ENCODE peak calls at places on chromosomes 12 and 14, in eight cellular contexts. Z, K, L, N, F, P, I and M are unnamed samples.

GRCh38 chr12:8080131-8080530 is 1.9 kb upstream of the NECAP1 start:
- DNase-seq in Z (no peak), K (no peak), L (no peak), N (no peak), F (no peak), P (no peak), I (no peak), M (no peak)

GRCh38 chr14:105165134-105165704 is 3.4 kb downstream of the JAG2 start:
- DNase-seq in Z (no peak), K (no peak), L (no peak), N (no peak), F (peak; percentile 32), P (no peak), I (no peak), M (no peak)

GRCh38 chr14:50397461-50398196 is 948 bp upstream of the CDKL1 start:
- DNase-seq in Z (no peak), K (peak; percentile 37), L (no peak), N (no peak), F (peak; percentile 34), P (peak; percentile 68), I (no peak), M (no peak)

GRCh38 chr14:32307881-32308582 is 21.1 kb upstream of the AKAP6 start:
- DNase-seq in Z (no peak), K (no peak), L (no peak), N (no peak), F (peak; percentile 62), P (peak; percentile 77), I (no peak), M (no peak)

GRCh38 chr14:61472801-61473376 is 151.5 kb downstream of the PRKCH start:
- DNase-seq in Z (no peak), K (no peak), L (no peak), N (no peak), F (peak; percentile 47), P (no peak), I (no peak), M (no peak)

GRCh38 chr14:100623961-100624360 is 36.7 kb upstream of the BEGAIN start:
- DNase-seq in Z (no peak), K (no peak), L (no peak), N (peak; percentile 14), F (peak; percentile 4), P (no peak), I (no peak), M (peak; percentile 34)

GRCh38 chr12:79715308-79715707 is 24.5 kb upstream of the PAWR start:
- DNase-seq in Z (no peak), K (no peak), L (no peak), N (no peak), F (no peak), P (no peak), I (no peak), M (no peak)

GRCh38 chr12:126874427-126875026 is 1392.4 kb upstream of the TMEM132C start:
- DNase-seq in Z (peak; percentile 1), K (peak; percentile 22), L (no peak), N (peak; percentile 35), F (peak; percentile 62), P (peak; percentile 78), I (peak; percentile 35), M (no peak)

GRCh38 chr12:117574655-117575054 is 213.2 kb upstream of the NOS1 start:
- DNase-seq in Z (no peak), K (no peak), L (no peak), N (no peak), F (no peak), P (no peak), I (no peak), M (no peak)

GRCh38 chr12:117576053-117576452 is 214.6 kb upstream of the NOS1 start:
- DNase-seq in Z (no peak), K (no peak), L (no peak), N (no peak), F (no peak), P (no peak), I (no peak), M (no peak)

GRCh38 chr12:117580718-117581062 is 219.3 kb upstream of the NOS1 start:
- DNase-seq in Z (no peak), K (peak; percentile 31), L (no peak), N (no peak), F (peak; percentile 16), P (peak; percentile 47), I (peak; percentile 33), M (peak; percentile 66)

GRCh38 chr12:117579939-117580717 is 218.7 kb upstream of the NOS1 start:
- DNase-seq in Z (no peak), K (no peak), L (no peak), N (no peak), F (no peak), P (no peak), I (no peak), M (no peak)

DNA sequence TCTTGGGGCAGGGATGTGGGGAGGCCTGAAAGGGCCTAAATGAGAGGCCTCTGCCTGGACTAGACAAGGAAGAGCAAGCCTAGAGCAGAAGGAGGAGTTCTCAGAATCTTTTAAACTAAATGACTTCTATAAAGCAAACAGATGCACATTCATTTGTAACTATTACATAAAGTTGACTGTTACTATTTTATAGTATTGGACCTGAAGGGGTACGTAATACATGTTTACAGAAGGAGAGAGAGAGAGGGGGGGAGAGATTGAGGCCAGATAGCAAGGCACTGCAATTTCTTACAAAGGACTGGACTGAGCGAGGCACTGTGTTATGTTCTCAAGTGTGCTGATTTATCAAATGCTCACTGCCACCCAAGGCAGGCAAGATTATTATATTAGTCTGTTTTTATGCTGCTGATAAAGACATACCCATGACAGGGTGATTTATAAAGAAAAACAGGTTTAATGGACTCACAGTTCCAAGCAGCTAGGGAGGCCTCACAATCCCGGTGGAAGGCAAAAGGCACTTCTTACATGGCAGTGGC is 215.8 kb upstream of the NOS1 start:
- DNase-seq in Z (no peak), K (no peak), L (no peak), N (no peak), F (no peak), P (no peak), I (no peak), M (no peak)
- H3K4me1 ChIP-seq in Z (no peaks in the 10 kb centered on the region), K (no peaks in the 10 kb centered on the region), L (no peaks in the 10 kb centered on the region), N (no peaks in the 10 kb centered on the region), F (no peaks in the 10 kb centered on the region), P (no peaks in the 10 kb centered on the region), I (peaks cover 7% of the 10 kb centered on the region), M (peaks cover 5% of the 10 kb centered on the region)

GRCh38 chr12:9648701-9649531 is 20.6 kb upstream of the CLEC2D start:
- DNase-seq in Z (no peak), K (no peak), L (no peak), N (no peak), F (no peak), P (no peak), I (no peak), M (no peak)

GRCh38 chr12:9647825-9648700 is 21.4 kb upstream of the CLEC2D start:
- DNase-seq in Z (peak; percentile 89), K (peak; percentile 72), L (peak; percentile 4), N (peak; percentile 90), F (peak; percentile 88), P (peak; percentile 81), I (peak; percentile 80), M (peak; percentile 88)

GRCh38 chr12:9646794-9647622 is 22.5 kb upstream of the CLEC2D start:
- DNase-seq in Z (no peak), K (no peak), L (no peak), N (no peak), F (no peak), P (peak; percentile 1), I (no peak), M (no peak)

GRCh38 chr12:9651265-9651729 is 18.2 kb upstream of the CLEC2D start:
- DNase-seq in Z (no peak), K (no peak), L (no peak), N (no peak), F (no peak), P (peak; percentile 31), I (no peak), M (no peak)

DNA sequence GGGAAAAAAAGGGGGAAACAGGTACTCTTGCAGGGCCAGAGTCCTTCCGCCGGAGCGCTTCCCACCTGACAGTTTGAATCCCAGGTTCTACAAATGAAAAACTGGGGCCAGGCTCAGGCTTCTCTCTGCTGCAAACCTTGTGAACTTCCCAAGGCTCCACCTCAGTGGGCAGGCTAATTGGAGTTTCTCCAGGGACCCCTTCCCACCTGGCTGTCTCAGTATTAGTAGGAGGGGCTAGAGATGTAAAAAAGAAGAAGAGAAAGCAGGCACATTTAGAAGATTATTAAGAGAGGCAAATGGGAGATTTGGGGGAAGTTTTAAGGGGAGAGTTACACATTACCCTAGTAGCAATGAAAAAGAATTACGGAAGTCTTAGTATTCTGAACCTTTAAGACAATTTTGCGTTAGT is 20.0 kb upstream of the CLEC2D start:
- DNase-seq in Z (peak; percentile 59), K (no peak), L (no peak), N (no peak), F (no peak), P (no peak), I (no peak), M (no peak)
- H3K4me1 ChIP-seq in Z (peaks cover 14% of the 10 kb centered on the region), K (peaks cover 30% of the 10 kb centered on the region), L (no peaks in the 10 kb centered on the region), N (peaks cover 51% of the 10 kb centered on the region), F (no peaks in the 10 kb centered on the region), P (peaks cover 28% of the 10 kb centered on the region), I (peaks cover 53% of the 10 kb centered on the region), M (peaks cover 38% of the 10 kb centered on the region)

GRCh38 chr12:104670439-104671406 is 214.0 kb downstream of the CHST11 start:
- DNase-seq in Z (peak; percentile 33), K (no peak), L (no peak), N (peak; percentile 87), F (no peak), P (no peak), I (no peak), M (no peak)

GRCh38 chr12:104668274-104668718 is 211.5 kb downstream of the CHST11 start:
- DNase-seq in Z (no peak), K (no peak), L (no peak), N (no peak), F (peak; percentile 39), P (no peak), I (peak; percentile 51), M (no peak)

GRCh38 chr12:104667139-104667538 is 210.4 kb downstream of the CHST11 start:
- DNase-seq in Z (no peak), K (no peak), L (no peak), N (no peak), F (no peak), P (no peak), I (no peak), M (no peak)

GRCh38 chr12:104669851-104670337 is 213.1 kb downstream of the CHST11 start:
- DNase-seq in Z (peak; percentile 53), K (peak; percentile 40), L (no peak), N (peak; percentile 64), F (peak; percentile 57), P (no peak), I (peak; percentile 59), M (no peak)

DNA sequence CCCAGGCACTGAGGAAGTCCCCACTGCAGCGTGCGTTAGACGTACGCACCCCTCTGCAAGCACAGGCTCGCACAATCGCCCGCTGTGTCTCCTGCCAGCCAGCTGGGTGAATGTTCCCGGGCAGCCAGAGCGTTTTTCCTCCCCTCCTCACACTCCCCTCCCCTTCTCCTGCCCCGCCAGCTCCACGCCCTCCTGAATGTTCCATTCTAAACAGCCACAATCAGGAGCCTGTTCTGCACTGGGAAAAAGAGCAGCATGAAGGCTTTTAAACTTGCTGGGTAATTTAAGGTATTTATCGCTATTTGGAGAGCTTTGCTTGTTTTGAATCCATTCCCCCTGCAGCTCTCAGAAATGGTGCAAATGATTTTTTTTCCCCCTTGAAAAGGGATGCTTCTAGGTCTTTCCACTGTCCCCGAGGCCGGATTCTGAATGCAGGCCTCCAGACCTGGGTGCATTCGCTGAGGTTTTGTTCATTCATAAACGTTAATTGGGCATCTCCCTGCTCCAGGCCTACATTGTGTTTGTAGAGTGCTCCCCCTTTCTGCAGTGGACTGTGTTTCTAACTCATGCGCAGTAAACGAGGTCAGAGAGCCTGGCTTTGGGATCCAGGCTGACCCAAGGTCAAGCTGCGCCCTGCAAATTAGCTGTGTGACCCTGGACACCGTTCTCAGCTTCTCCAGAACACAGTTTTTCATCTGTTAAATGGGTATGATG is 212.5 kb downstream of the CHST11 start:
- DNase-seq in Z (no peak), K (no peak), L (no peak), N (no peak), F (peak; percentile 45), P (peak; percentile 36), I (peak; percentile 77), M (no peak)
- H3K4me1 ChIP-seq in Z (peaks cover 46% of the 10 kb centered on the region), K (peaks cover 63% of the 10 kb centered on the region), L (peaks cover 45% of the 10 kb centered on the region), N (peaks cover 80% of the 10 kb centered on the region), F (peaks cover 40% of the 10 kb centered on the region), P (peaks cover 57% of the 10 kb centered on the region), I (peaks cover 73% of the 10 kb centered on the region), M (peaks cover 62% of the 10 kb centered on the region)

GRCh38 chr12:122942609-122943008 is 23.7 kb downstream of the ABCB9 start:
- DNase-seq in Z (no peak), K (no peak), L (no peak), N (no peak), F (no peak), P (no peak), I (no peak), M (no peak)
- H3K4me1 ChIP-seq in Z (peaks cover 29% of the 10 kb centered on the region), K (peaks cover 29% of the 10 kb centered on the region), L (peaks cover 5% of the 10 kb centered on the region), N (peaks cover 63% of the 10 kb centered on the region), F (peaks cover 30% of the 10 kb centered on the region), P (peaks cover 61% of the 10 kb centered on the region), I (peaks cover 50% of the 10 kb centered on the region), M (peaks cover 42% of the 10 kb centered on the region)